ENCODE peak calls at places on chromosome 1, in nine cellular contexts. K, I, D, G, C, A, H, L and T are unnamed samples.

GRCh38 chr1:205246426-205247119 is 18.8 kb downstream of the TMCC2 start:
- DNase-seq in K (no peak), I (no peak), D (no peak), G (no peak), C (no peak), A (no peak), H (no peak), L (no peak), T (no peak)

GRCh38 chr1:71829346-71829745 is 453.0 kb downstream of the NEGR1 start:
- DNase-seq in K (no peak), I (no peak), D (no peak), G (no peak), C (no peak), A (no peak), H (no peak), L (no peak), T (no peak)

GRCh38 chr1:208254862-208255261 is 10.7 kb upstream of the PLXNA2 start:
- DNase-seq in K (no peak), I (no peak), D (no peak), G (no peak), C (no peak), A (no peak), H (no peak), L (no peak), T (no peak)

GRCh38 chr1:164311376-164311775 is 247.6 kb upstream of the PBX1 start:
- DNase-seq in K (no peak), I (no peak), D (no peak), G (no peak), C (no peak), A (no peak), H (no peak), L (no peak), T (no peak)

GRCh38 chr1:171343727-171344472 is 29.9 kb downstream of the FMO4 start:
- DNase-seq in K (no peak), I (no peak), D (no peak), G (no peak), C (no peak), A (no peak), H (no peak), L (no peak), T (no peak)

GRCh38 chr1:162854245-162854860 is 6.6 kb downstream of the CCDC190 start:
- DNase-seq in K (peak), I (peak), D (peak), G (peak), C (peak), A (peak), H (no peak), L (peak), T (no peak)

GRCh38 chr1:28190996-28191645 is 14.6 kb upstream of the PTAFR start:
- DNase-seq in K (no peak), I (no peak), D (no peak), G (no peak), C (no peak), A (no peak), H (no peak), L (no peak), T (no peak)

GRCh38 chr1:53244126-53244525 is 5.8 kb upstream of the MAGOH start:
- DNase-seq in K (no peak), I (no peak), D (no peak), G (no peak), C (no peak), A (no peak), H (no peak), L (no peak), T (no peak)

GRCh38 chr1:212586429-212587303 is 21.9 kb upstream of the ATF3 start:
- DNase-seq in K (no peak), I (no peak), D (no peak), G (no peak), C (no peak), A (no peak), H (no peak), L (no peak), T (no peak)

GRCh38 chr1:212588137-212588510 is 20.4 kb upstream of the ATF3 start:
- DNase-seq in K (no peak), I (no peak), D (no peak), G (no peak), C (no peak), A (no peak), H (no peak), L (no peak), T (no peak)

GRCh38 chr1:212591922-212592321 is 16.6 kb upstream of the ATF3 start:
- DNase-seq in K (no peak), I (no peak), D (no peak), G (no peak), C (no peak), A (no peak), H (no peak), L (no peak), T (no peak)

GRCh38 chr1:212587304-212588136 is 21.0 kb upstream of the ATF3 start:
- DNase-seq in K (no peak), I (no peak), D (no peak), G (no peak), C (peak), A (no peak), H (no peak), L (no peak), T (no peak)

GRCh38 chr1:212589434-212589833 is 19.1 kb upstream of the ATF3 start:
- DNase-seq in K (no peak), I (no peak), D (no peak), G (no peak), C (no peak), A (no peak), H (no peak), L (no peak), T (no peak)
- H3K27ac ChIP-seq in K (no peak), I (no peak), D (no peak), G (no peak), C (no peak), A (no peak), H (no peak), L (no peak), T (no peak)

GRCh38 chr1:56501888-56502287 is 77.5 kb downstream of the PLPP3 start:
- DNase-seq in K (no peak), I (no peak), D (no peak), G (no peak), C (no peak), A (no peak), H (no peak), L (no peak), T (no peak)
- H3K27ac ChIP-seq in K (peak), I (no peak), D (no peak), G (no peak), C (no peak), A (no peak), H (no peak), L (no peak), T (no peak)

GRCh38 chr1:13764933-13765332 is 64.9 kb downstream of the PRDM2 start:
- DNase-seq in K (no peak), I (no peak), D (no peak), G (peak), C (no peak), A (no peak), H (no peak), L (no peak), T (no peak)
- H3K27ac ChIP-seq in K (no peak), I (no peak), D (no peak), G (no peak), C (no peak), A (no peak), H (no peak), L (no peak), T (no peak)

GRCh38 chr1:86183711-86184252 is 27.2 kb upstream of the COL24A1 start:
- DNase-seq in K (no peak), I (no peak), D (no peak), G (no peak), C (no peak), A (no peak), H (no peak), L (no peak), T (no peak)

DNA sequence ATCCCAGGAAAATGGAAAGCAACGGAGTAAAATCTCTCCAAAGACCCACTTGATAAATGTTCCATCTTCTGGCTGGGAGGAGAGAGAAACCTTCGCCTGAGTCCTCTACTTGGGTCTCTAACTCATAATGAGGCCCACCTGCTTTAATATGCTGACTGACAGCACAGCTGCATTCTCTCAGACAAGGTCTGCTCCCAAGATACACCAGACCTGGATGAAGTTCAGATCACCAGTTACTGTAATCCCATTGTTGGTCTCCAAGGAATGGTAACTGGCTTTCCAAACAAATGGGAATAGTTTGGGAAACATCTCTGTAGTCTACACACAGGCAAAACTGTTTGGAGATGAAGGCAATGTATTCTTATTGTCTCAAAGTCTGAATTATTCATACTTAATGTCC is 27.8 kb upstream of the COL24A1 start:
- DNase-seq in K (no peak), I (no peak), D (no peak), G (no peak), C (no peak), A (no peak), H (no peak), L (no peak), T (no peak)
- H3K27ac ChIP-seq in K (peak), I (no peak), D (no peak), G (no peak), C (no peak), A (no peak), H (no peak), L (no peak), T (no peak)

DNA sequence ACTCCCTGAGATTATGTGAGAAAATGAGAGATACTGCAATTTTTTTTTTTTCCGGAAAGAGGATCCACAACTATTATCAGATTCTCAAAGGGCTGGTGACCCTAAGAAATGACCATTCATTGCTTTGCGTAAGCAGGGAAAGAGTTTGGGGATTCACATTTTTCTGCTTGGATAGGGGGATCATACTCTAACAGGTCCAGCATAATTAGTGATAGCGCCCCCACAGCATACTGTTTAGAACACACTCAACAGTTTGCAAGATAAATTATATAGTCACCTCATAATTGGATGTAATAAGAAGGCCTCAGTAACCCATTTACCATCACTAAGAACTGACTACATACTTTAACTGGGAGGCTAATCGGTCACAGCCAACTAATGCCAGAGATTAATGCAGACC is 1.9 kb downstream of the CCT3 start:
- DNase-seq in K (no peak), I (no peak), D (no peak), G (no peak), C (no peak), A (no peak), H (no peak), L (no peak), T (no peak)
- H3K27ac ChIP-seq in K (no peak), I (no peak), D (no peak), G (no peak), C (no peak), A (no peak), H (no peak), L (no peak), T (no peak)